ENCODE peak calls at places on chromosome 7, in eight cellular contexts. One of them, this sample, is unnamed.

GRCh38 chr7:96426685-96427084 is 104.8 kb upstream of the SLC25A13 start:
- DNase-seq in epithelial cell of esophagus: no peak
- DNase-seq in colonic mucosa: no peak
- DNase-seq in nephron progenitor cell: no peak
- DNase-seq in BJ: no peak
- DNase-seq in fibroblast of the aortic adventitia: no peak
- DNase-seq in endothelial cell: no peak
- DNase-seq in AG04449: no peak
- DNase-seq in this sample: no peak

GRCh38 chr7:148688526-148688925 is 10.2 kb upstream of the CUL1 start:
- DNase-seq in AG04449: no peak
- DNase-seq in endothelial cell: no peak
- DNase-seq in nephron progenitor cell: no peak
- DNase-seq in fibroblast of the aortic adventitia: peak
- DNase-seq in epithelial cell of esophagus: no peak
- DNase-seq in BJ: no peak
- DNase-seq in colonic mucosa: no peak
- DNase-seq in this sample: no peak

GRCh38 chr7:108109216-108109908 is 20.8 kb downstream of the LAMB4 start:
- DNase-seq in epithelial cell of esophagus: peak
- DNase-seq in endothelial cell: no peak
- DNase-seq in fibroblast of the aortic adventitia: no peak
- DNase-seq in BJ: no peak
- DNase-seq in AG04449: no peak
- DNase-seq in colonic mucosa: no peak
- DNase-seq in nephron progenitor cell: no peak
- DNase-seq in this sample: no peak

GRCh38 chr7:151408839-151409554 is 841 bp downstream of the WDR86 start:
- DNase-seq in BJ: no peak
- DNase-seq in AG04449: no peak
- DNase-seq in colonic mucosa: no peak
- DNase-seq in fibroblast of the aortic adventitia: no peak
- DNase-seq in epithelial cell of esophagus: no peak
- DNase-seq in endothelial cell: peak
- DNase-seq in nephron progenitor cell: peak
- DNase-seq in this sample: no peak

GRCh38 chr7:22582860-22583640 is 83.1 kb upstream of the STEAP1B start:
- DNase-seq in nephron progenitor cell: no peak
- DNase-seq in fibroblast of the aortic adventitia: peak
- DNase-seq in BJ: peak
- DNase-seq in AG04449: peak
- DNase-seq in endothelial cell: no peak
- DNase-seq in epithelial cell of esophagus: peak
- DNase-seq in colonic mucosa: no peak
- DNase-seq in this sample: no peak

GRCh38 chr7:131292141-131292905 is 35.4 kb upstream of the MKLN1 start:
- DNase-seq in fibroblast of the aortic adventitia: peak
- DNase-seq in endothelial cell: no peak
- DNase-seq in colonic mucosa: no peak
- DNase-seq in BJ: no peak
- DNase-seq in AG04449: no peak
- DNase-seq in nephron progenitor cell: no peak
- DNase-seq in epithelial cell of esophagus: no peak
- DNase-seq in this sample: peak

GRCh38 chr7:50470250-50471163 is 20.4 kb upstream of the FIGNL1 start:
- DNase-seq in BJ: no peak
- DNase-seq in epithelial cell of esophagus: no peak
- DNase-seq in endothelial cell: no peak
- DNase-seq in nephron progenitor cell: no peak
- DNase-seq in AG04449: no peak
- DNase-seq in colonic mucosa: no peak
- DNase-seq in fibroblast of the aortic adventitia: no peak
- DNase-seq in this sample: no peak

GRCh38 chr7:144256112-144256511 is 8.5 kb downstream of the OR2A7 start:
- DNase-seq in colonic mucosa: no peak
- DNase-seq in AG04449: no peak
- DNase-seq in endothelial cell: no peak
- DNase-seq in epithelial cell of esophagus: peak
- DNase-seq in BJ: no peak
- DNase-seq in fibroblast of the aortic adventitia: peak
- DNase-seq in nephron progenitor cell: no peak
- DNase-seq in this sample: no peak

GRCh38 chr7:82808633-82809032 is 354.1 kb downstream of the PCLO start:
- DNase-seq in colonic mucosa: no peak
- DNase-seq in endothelial cell: no peak
- DNase-seq in nephron progenitor cell: no peak
- DNase-seq in epithelial cell of esophagus: no peak
- DNase-seq in fibroblast of the aortic adventitia: no peak
- DNase-seq in AG04449: no peak
- DNase-seq in BJ: no peak
- DNase-seq in this sample: no peak

GRCh38 chr7:109259151-109259550 is 689.5 kb downstream of the DNAJB9 start:
- DNase-seq in epithelial cell of esophagus: peak
- DNase-seq in colonic mucosa: no peak
- DNase-seq in BJ: no peak
- DNase-seq in endothelial cell: no peak
- DNase-seq in nephron progenitor cell: no peak
- DNase-seq in AG04449: no peak
- DNase-seq in fibroblast of the aortic adventitia: no peak
- DNase-seq in this sample: no peak

GRCh38 chr7:63117-63480 is 129.3 kb upstream of the FAM20C start:
- DNase-seq in colonic mucosa: no peak
- DNase-seq in BJ: no peak
- DNase-seq in epithelial cell of esophagus: no peak
- DNase-seq in endothelial cell: no peak
- DNase-seq in fibroblast of the aortic adventitia: no peak
- DNase-seq in AG04449: no peak
- DNase-seq in nephron progenitor cell: no peak
- DNase-seq in this sample: no peak

GRCh38 chr7:151705744-151706567 is 171.0 kb downstream of the PRKAG2 start:
- DNase-seq in endothelial cell: peak
- DNase-seq in colonic mucosa: peak
- DNase-seq in nephron progenitor cell: peak
- DNase-seq in fibroblast of the aortic adventitia: peak
- DNase-seq in epithelial cell of esophagus: peak
- DNase-seq in BJ: no peak
- DNase-seq in AG04449: no peak
- DNase-seq in this sample: no peak

GRCh38 chr7:118372530-118372929 is 148.0 kb downstream of the ANKRD7 start:
- DNase-seq in BJ: no peak
- DNase-seq in colonic mucosa: no peak
- DNase-seq in nephron progenitor cell: no peak
- DNase-seq in fibroblast of the aortic adventitia: peak
- DNase-seq in endothelial cell: no peak
- DNase-seq in epithelial cell of esophagus: peak
- DNase-seq in AG04449: no peak
- DNase-seq in this sample: no peak

GRCh38 chr7:82677493-82677892 is 233.9 kb upstream of the CACNA2D1 start:
- DNase-seq in endothelial cell: no peak
- DNase-seq in AG04449: no peak
- DNase-seq in BJ: no peak
- DNase-seq in fibroblast of the aortic adventitia: no peak
- DNase-seq in epithelial cell of esophagus: no peak
- DNase-seq in colonic mucosa: no peak
- DNase-seq in nephron progenitor cell: no peak
- DNase-seq in this sample: no peak

GRCh38 chr7:119879837-119880236 is 393.1 kb upstream of the KCND2 start:
- DNase-seq in fibroblast of the aortic adventitia: no peak
- DNase-seq in endothelial cell: no peak
- DNase-seq in nephron progenitor cell: no peak
- DNase-seq in AG04449: no peak
- DNase-seq in colonic mucosa: no peak
- DNase-seq in BJ: no peak
- DNase-seq in epithelial cell of esophagus: no peak
- DNase-seq in this sample: no peak

GRCh38 chr7:92425311-92425947 is 21.9 kb upstream of the GATAD1 start:
- DNase-seq in BJ: no peak
- DNase-seq in nephron progenitor cell: peak
- DNase-seq in endothelial cell: no peak
- DNase-seq in epithelial cell of esophagus: no peak
- DNase-seq in fibroblast of the aortic adventitia: no peak
- DNase-seq in AG04449: no peak
- DNase-seq in colonic mucosa: peak
- DNase-seq in this sample: no peak

GRCh38 chr7:41891967-41892755 is 189.3 kb upstream of the INHBA start:
- DNase-seq in epithelial cell of esophagus: no peak
- DNase-seq in BJ: no peak
- DNase-seq in colonic mucosa: no peak
- DNase-seq in nephron progenitor cell: peak
- DNase-seq in AG04449: no peak
- DNase-seq in fibroblast of the aortic adventitia: no peak
- DNase-seq in endothelial cell: peak
- DNase-seq in this sample: no peak

GRCh38 chr7:80324032-80324431 is 187.8 kb downstream of the GNAT3 start:
- DNase-seq in epithelial cell of esophagus: peak
- DNase-seq in fibroblast of the aortic adventitia: peak
- DNase-seq in nephron progenitor cell: no peak
- DNase-seq in BJ: no peak
- DNase-seq in colonic mucosa: no peak
- DNase-seq in endothelial cell: no peak
- DNase-seq in AG04449: peak
- DNase-seq in this sample: no peak

GRCh38 chr7:47283497-47284131 is 298.3 kb downstream of the TNS3 start:
- DNase-seq in AG04449: no peak
- DNase-seq in BJ: no peak
- DNase-seq in colonic mucosa: peak
- DNase-seq in fibroblast of the aortic adventitia: no peak
- DNase-seq in nephron progenitor cell: no peak
- DNase-seq in endothelial cell: no peak
- DNase-seq in epithelial cell of esophagus: peak
- DNase-seq in this sample: no peak

GRCh38 chr7:95596183-95597135 is at the start of gene PDK4:
- DNase-seq in endothelial cell: peak
- DNase-seq in epithelial cell of esophagus: peak
- DNase-seq in fibroblast of the aortic adventitia: peak
- DNase-seq in nephron progenitor cell: peak
- DNase-seq in AG04449: no peak
- DNase-seq in BJ: peak
- DNase-seq in colonic mucosa: peak
- DNase-seq in this sample: peak

GRCh38 chr7:17633099-17633498 is 307.2 kb downstream of the SNX13 start:
- DNase-seq in colonic mucosa: no peak
- DNase-seq in nephron progenitor cell: no peak
- DNase-seq in AG04449: no peak
- DNase-seq in BJ: no peak
- DNase-seq in endothelial cell: no peak
- DNase-seq in fibroblast of the aortic adventitia: peak
- DNase-seq in epithelial cell of esophagus: peak
- DNase-seq in this sample: no peak

GRCh38 chr7:64320547-64321495 is 7.1 kb downstream of the ZNF736 start:
- DNase-seq in epithelial cell of esophagus: peak
- DNase-seq in fibroblast of the aortic adventitia: no peak
- DNase-seq in endothelial cell: no peak
- DNase-seq in nephron progenitor cell: no peak
- DNase-seq in colonic mucosa: no peak
- DNase-seq in BJ: no peak
- DNase-seq in AG04449: no peak
- DNase-seq in this sample: no peak
- TF ChIP-seq CTCF in epithelial cell of esophagus: peak
- TF ChIP-seq CTCF in fibroblast of the aortic adventitia: no peak
- TF ChIP-seq CTCF in endothelial cell: no peak
- TF ChIP-seq CTCF in nephron progenitor cell: no peak
- TF ChIP-seq CTCF in colonic mucosa: no peak
- TF ChIP-seq CTCF in BJ: no peak
- TF ChIP-seq CTCF in AG04449: no peak
- TF ChIP-seq CTCF in this sample: no peak

DNA sequence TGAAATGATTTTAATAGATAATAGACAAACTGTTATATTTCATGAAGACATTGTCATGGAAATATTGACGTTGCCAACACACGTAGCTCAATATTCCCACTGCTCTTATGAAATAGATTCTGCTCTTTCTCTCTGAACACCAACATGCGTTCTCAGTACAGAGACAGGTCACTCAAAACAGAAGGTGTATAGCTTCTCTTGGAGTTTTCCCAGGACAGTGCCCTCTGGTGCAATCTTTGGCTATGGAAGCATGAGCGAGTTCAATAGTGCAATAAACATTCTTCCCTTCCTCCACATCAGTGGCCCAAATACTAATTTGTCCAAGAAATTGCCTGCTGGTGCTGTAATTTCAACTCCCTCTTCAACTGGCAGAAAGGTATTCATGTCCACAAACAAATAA is 145.3 kb downstream of the MAGI2 start:
- DNase-seq in BJ: no peak
- DNase-seq in nephron progenitor cell: no peak
- DNase-seq in fibroblast of the aortic adventitia: no peak
- DNase-seq in AG04449: no peak
- DNase-seq in colonic mucosa: no peak
- DNase-seq in epithelial cell of esophagus: peak
- DNase-seq in endothelial cell: no peak
- DNase-seq in this sample: no peak
- TF ChIP-seq CTCF in BJ: peak
- TF ChIP-seq CTCF in nephron progenitor cell: no peak
- TF ChIP-seq CTCF in fibroblast of the aortic adventitia: peak
- TF ChIP-seq CTCF in AG04449: no peak
- TF ChIP-seq CTCF in colonic mucosa: no peak
- TF ChIP-seq CTCF in epithelial cell of esophagus: peak
- TF ChIP-seq CTCF in endothelial cell: no peak
- TF ChIP-seq CTCF in this sample: no peak

DNA sequence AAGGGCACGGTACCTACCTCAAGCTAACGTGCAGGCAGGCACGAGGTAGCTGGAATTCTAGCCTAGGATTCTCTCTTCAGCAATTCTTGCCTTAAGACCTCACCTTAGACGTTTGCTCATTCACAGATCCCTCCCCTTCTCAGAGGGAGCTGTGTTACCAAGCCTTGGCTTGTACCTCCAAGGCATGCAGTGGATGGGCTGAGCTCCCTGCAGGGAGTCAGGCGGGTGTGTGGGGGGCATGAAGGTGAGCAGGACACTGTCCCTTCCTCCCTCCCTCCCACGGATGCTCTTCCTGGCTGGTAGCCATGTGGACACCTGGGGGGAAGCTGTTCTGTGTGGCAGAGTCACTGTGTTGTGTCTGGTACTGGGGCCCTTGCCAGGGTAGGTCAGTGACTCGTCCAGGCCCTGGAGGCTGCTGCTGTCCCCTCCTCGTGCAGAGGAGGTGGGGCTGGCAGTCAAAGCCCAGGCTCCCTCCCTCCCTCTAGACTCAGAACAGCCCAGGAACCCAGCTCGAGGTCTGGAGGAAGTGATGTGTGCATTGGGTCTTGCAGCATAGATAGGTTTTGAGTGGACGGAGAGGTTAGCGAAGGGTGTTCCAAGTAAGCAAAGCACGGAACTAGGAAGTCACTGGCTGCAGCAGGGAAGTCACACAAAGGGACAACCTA is 222.2 kb upstream of the SH2B2 start:
- DNase-seq in nephron progenitor cell: no peak
- DNase-seq in fibroblast of the aortic adventitia: no peak
- DNase-seq in BJ: no peak
- DNase-seq in epithelial cell of esophagus: peak
- DNase-seq in endothelial cell: no peak
- DNase-seq in colonic mucosa: no peak
- DNase-seq in AG04449: no peak
- DNase-seq in this sample: no peak
- TF ChIP-seq CTCF in nephron progenitor cell: no peak
- TF ChIP-seq CTCF in fibroblast of the aortic adventitia: no peak
- TF ChIP-seq CTCF in BJ: no peak
- TF ChIP-seq CTCF in epithelial cell of esophagus: no peak
- TF ChIP-seq CTCF in endothelial cell: no peak
- TF ChIP-seq CTCF in colonic mucosa: no peak
- TF ChIP-seq CTCF in AG04449: no peak
- TF ChIP-seq CTCF in this sample: no peak

GRCh38 chr7:157979631-157980340 is 607.8 kb downstream of the PTPRN2 start:
- DNase-seq in AG04449: no peak
- DNase-seq in endothelial cell: no peak
- DNase-seq in colonic mucosa: no peak
- DNase-seq in BJ: no peak
- DNase-seq in fibroblast of the aortic adventitia: no peak
- DNase-seq in epithelial cell of esophagus: no peak
- DNase-seq in nephron progenitor cell: peak
- DNase-seq in this sample: no peak
- TF ChIP-seq CTCF in AG04449: no peak
- TF ChIP-seq CTCF in endothelial cell: no peak
- TF ChIP-seq CTCF in colonic mucosa: no peak
- TF ChIP-seq CTCF in BJ: no peak
- TF ChIP-seq CTCF in fibroblast of the aortic adventitia: no peak
- TF ChIP-seq CTCF in epithelial cell of esophagus: no peak
- TF ChIP-seq CTCF in nephron progenitor cell: peak
- TF ChIP-seq CTCF in this sample: no peak